ENCODE peak calls at places on chromosomes 2 and 18, in eight cellular contexts. One of them, this sample, is unnamed.

GRCh38 chr2:104262714-104263113 is 591.2 kb upstream of the POU3F3 start:
- DNase-seq in mesendoderm: no peak
- DNase-seq in fibroblast of mammary gland: no peak
- DNase-seq in stimulated activated CD4-positive, alpha-beta T cell treated with anti-CD3 and anti-CD28 coated beads, Interleukin-1b, Interleukin-23, amount 100 ng/mL, for 24 hours: no peak
- DNase-seq in NCI-H1694: no peak
- DNase-seq in NCI-H2081: no peak
- DNase-seq in lower lobe of right lung: no peak
- DNase-seq in D721Med: no peak
- DNase-seq in this sample: no peak

GRCh38 chr2:152558174-152559091 is 158.8 kb downstream of the PRPF40A start:
- DNase-seq in mesendoderm: no peak
- DNase-seq in fibroblast of mammary gland: peak; percentile 97
- DNase-seq in stimulated activated CD4-positive, alpha-beta T cell treated with anti-CD3 and anti-CD28 coated beads, Interleukin-1b, Interleukin-23, amount 100 ng/mL, for 24 hours: no peak
- DNase-seq in NCI-H1694: peak; percentile 65
- DNase-seq in NCI-H2081: no peak
- DNase-seq in lower lobe of right lung: no peak
- DNase-seq in D721Med: no peak
- DNase-seq in this sample: no peak

GRCh38 chr2:78999410-78999809 is 26.1 kb upstream of the REG3G start:
- DNase-seq in mesendoderm: no peak
- DNase-seq in fibroblast of mammary gland: peak; percentile 15
- DNase-seq in stimulated activated CD4-positive, alpha-beta T cell treated with anti-CD3 and anti-CD28 coated beads, Interleukin-1b, Interleukin-23, amount 100 ng/mL, for 24 hours: no peak
- DNase-seq in NCI-H1694: peak; percentile 10
- DNase-seq in NCI-H2081: peak; percentile 29
- DNase-seq in lower lobe of right lung: no peak
- DNase-seq in D721Med: no peak
- DNase-seq in this sample: no peak

GRCh38 chr2:25586726-25587144 is 86.6 kb downstream of the DTNB start:
- DNase-seq in mesendoderm: no peak
- DNase-seq in fibroblast of mammary gland: peak; percentile 9
- DNase-seq in stimulated activated CD4-positive, alpha-beta T cell treated with anti-CD3 and anti-CD28 coated beads, Interleukin-1b, Interleukin-23, amount 100 ng/mL, for 24 hours: no peak
- DNase-seq in NCI-H1694: peak; percentile 84
- DNase-seq in NCI-H2081: no peak
- DNase-seq in lower lobe of right lung: no peak
- DNase-seq in D721Med: no peak
- DNase-seq in this sample: no peak

GRCh38 chr2:138763971-138764370 is 16.2 kb downstream of the NXPH2 start:
- DNase-seq in mesendoderm: no peak
- DNase-seq in fibroblast of mammary gland: no peak
- DNase-seq in stimulated activated CD4-positive, alpha-beta T cell treated with anti-CD3 and anti-CD28 coated beads, Interleukin-1b, Interleukin-23, amount 100 ng/mL, for 24 hours: no peak
- DNase-seq in NCI-H1694: no peak
- DNase-seq in NCI-H2081: no peak
- DNase-seq in lower lobe of right lung: no peak
- DNase-seq in D721Med: no peak
- DNase-seq in this sample: no peak

GRCh38 chr2:146444085-146444484 is 1400.7 kb upstream of the ACVR2A start:
- DNase-seq in mesendoderm: no peak
- DNase-seq in fibroblast of mammary gland: no peak
- DNase-seq in stimulated activated CD4-positive, alpha-beta T cell treated with anti-CD3 and anti-CD28 coated beads, Interleukin-1b, Interleukin-23, amount 100 ng/mL, for 24 hours: no peak
- DNase-seq in NCI-H1694: no peak
- DNase-seq in NCI-H2081: no peak
- DNase-seq in lower lobe of right lung: no peak
- DNase-seq in D721Med: no peak
- DNase-seq in this sample: no peak

GRCh38 chr18:77622009-77622692 is 372.5 kb downstream of the GALR1 start:
- DNase-seq in mesendoderm: no peak
- DNase-seq in fibroblast of mammary gland: peak; percentile 6
- DNase-seq in stimulated activated CD4-positive, alpha-beta T cell treated with anti-CD3 and anti-CD28 coated beads, Interleukin-1b, Interleukin-23, amount 100 ng/mL, for 24 hours: no peak
- DNase-seq in NCI-H1694: no peak
- DNase-seq in NCI-H2081: peak; percentile 51
- DNase-seq in lower lobe of right lung: no peak
- DNase-seq in D721Med: no peak
- DNase-seq in this sample: no peak

GRCh38 chr2:237254369-237254861 is 159.5 kb downstream of the COL6A3 start:
- DNase-seq in mesendoderm: no peak
- DNase-seq in fibroblast of mammary gland: peak; percentile 93
- DNase-seq in stimulated activated CD4-positive, alpha-beta T cell treated with anti-CD3 and anti-CD28 coated beads, Interleukin-1b, Interleukin-23, amount 100 ng/mL, for 24 hours: no peak
- DNase-seq in NCI-H1694: no peak
- DNase-seq in NCI-H2081: no peak
- DNase-seq in lower lobe of right lung: no peak
- DNase-seq in D721Med: no peak
- DNase-seq in this sample: no peak

GRCh38 chr18:35585608-35586007 is 4.1 kb downstream of the GALNT1 start:
- DNase-seq in mesendoderm: no peak
- DNase-seq in fibroblast of mammary gland: no peak
- DNase-seq in stimulated activated CD4-positive, alpha-beta T cell treated with anti-CD3 and anti-CD28 coated beads, Interleukin-1b, Interleukin-23, amount 100 ng/mL, for 24 hours: no peak
- DNase-seq in NCI-H1694: no peak
- DNase-seq in NCI-H2081: no peak
- DNase-seq in lower lobe of right lung: no peak
- DNase-seq in D721Med: no peak
- DNase-seq in this sample: no peak

GRCh38 chr2:88590998-88591613 is 36.2 kb downstream of the EIF2AK3 start:
- DNase-seq in mesendoderm: peak; percentile 77
- DNase-seq in fibroblast of mammary gland: peak; percentile 73
- DNase-seq in stimulated activated CD4-positive, alpha-beta T cell treated with anti-CD3 and anti-CD28 coated beads, Interleukin-1b, Interleukin-23, amount 100 ng/mL, for 24 hours: no peak
- DNase-seq in NCI-H1694: peak; percentile 27
- DNase-seq in NCI-H2081: peak; percentile 63
- DNase-seq in lower lobe of right lung: no peak
- DNase-seq in D721Med: peak; percentile 14
- DNase-seq in this sample: peak; percentile 21

GRCh38 chr2:98269274-98269673 is 77.0 kb upstream of the CNGA3 start:
- DNase-seq in mesendoderm: peak; percentile 86
- DNase-seq in fibroblast of mammary gland: peak; percentile 62
- DNase-seq in stimulated activated CD4-positive, alpha-beta T cell treated with anti-CD3 and anti-CD28 coated beads, Interleukin-1b, Interleukin-23, amount 100 ng/mL, for 24 hours: no peak
- DNase-seq in NCI-H1694: peak; percentile 44
- DNase-seq in NCI-H2081: peak; percentile 55
- DNase-seq in lower lobe of right lung: no peak
- DNase-seq in D721Med: no peak
- DNase-seq in this sample: no peak

GRCh38 chr2:238143239-238143951 is 4.9 kb downstream of the KLHL30 start:
- DNase-seq in mesendoderm: no peak
- DNase-seq in fibroblast of mammary gland: peak; percentile 33
- DNase-seq in stimulated activated CD4-positive, alpha-beta T cell treated with anti-CD3 and anti-CD28 coated beads, Interleukin-1b, Interleukin-23, amount 100 ng/mL, for 24 hours: no peak
- DNase-seq in NCI-H1694: no peak
- DNase-seq in NCI-H2081: no peak
- DNase-seq in lower lobe of right lung: no peak
- DNase-seq in D721Med: no peak
- DNase-seq in this sample: no peak

GRCh38 chr2:172398444-172398843 is 28.9 kb upstream of the ITGA6 start:
- DNase-seq in mesendoderm: peak; percentile 56
- DNase-seq in fibroblast of mammary gland: no peak
- DNase-seq in stimulated activated CD4-positive, alpha-beta T cell treated with anti-CD3 and anti-CD28 coated beads, Interleukin-1b, Interleukin-23, amount 100 ng/mL, for 24 hours: no peak
- DNase-seq in NCI-H1694: no peak
- DNase-seq in NCI-H2081: no peak
- DNase-seq in lower lobe of right lung: no peak
- DNase-seq in D721Med: no peak
- DNase-seq in this sample: no peak

GRCh38 chr2:137775529-137775928 is 188.7 kb upstream of the HNMT start:
- DNase-seq in mesendoderm: no peak
- DNase-seq in fibroblast of mammary gland: no peak
- DNase-seq in stimulated activated CD4-positive, alpha-beta T cell treated with anti-CD3 and anti-CD28 coated beads, Interleukin-1b, Interleukin-23, amount 100 ng/mL, for 24 hours: no peak
- DNase-seq in NCI-H1694: no peak
- DNase-seq in NCI-H2081: no peak
- DNase-seq in lower lobe of right lung: no peak
- DNase-seq in D721Med: no peak
- DNase-seq in this sample: no peak

GRCh38 chr18:22268641-22269128 is 99.3 kb downstream of the GATA6 start:
- DNase-seq in mesendoderm: no peak
- DNase-seq in fibroblast of mammary gland: no peak
- DNase-seq in stimulated activated CD4-positive, alpha-beta T cell treated with anti-CD3 and anti-CD28 coated beads, Interleukin-1b, Interleukin-23, amount 100 ng/mL, for 24 hours: no peak
- DNase-seq in NCI-H1694: no peak
- DNase-seq in NCI-H2081: peak; percentile 50
- DNase-seq in lower lobe of right lung: no peak
- DNase-seq in D721Med: no peak
- DNase-seq in this sample: no peak

GRCh38 chr18:676069-676468 is 18.6 kb downstream of the TYMS start:
- DNase-seq in mesendoderm: no peak
- DNase-seq in fibroblast of mammary gland: no peak
- DNase-seq in stimulated activated CD4-positive, alpha-beta T cell treated with anti-CD3 and anti-CD28 coated beads, Interleukin-1b, Interleukin-23, amount 100 ng/mL, for 24 hours: no peak
- DNase-seq in NCI-H1694: no peak
- DNase-seq in NCI-H2081: no peak
- DNase-seq in lower lobe of right lung: no peak
- DNase-seq in D721Med: no peak
- DNase-seq in this sample: no peak

GRCh38 chr2:218362606-218363005 is 5.9 kb downstream of the CATIP start:
- DNase-seq in mesendoderm: no peak
- DNase-seq in fibroblast of mammary gland: no peak
- DNase-seq in stimulated activated CD4-positive, alpha-beta T cell treated with anti-CD3 and anti-CD28 coated beads, Interleukin-1b, Interleukin-23, amount 100 ng/mL, for 24 hours: no peak
- DNase-seq in NCI-H1694: no peak
- DNase-seq in NCI-H2081: no peak
- DNase-seq in lower lobe of right lung: peak; percentile 24
- DNase-seq in D721Med: no peak
- DNase-seq in this sample: no peak

GRCh38 chr2:6556755-6557154 is 309.0 kb downstream of the CMPK2 start:
- DNase-seq in mesendoderm: peak; percentile 75
- DNase-seq in fibroblast of mammary gland: peak; percentile 0
- DNase-seq in stimulated activated CD4-positive, alpha-beta T cell treated with anti-CD3 and anti-CD28 coated beads, Interleukin-1b, Interleukin-23, amount 100 ng/mL, for 24 hours: no peak
- DNase-seq in NCI-H1694: no peak
- DNase-seq in NCI-H2081: no peak
- DNase-seq in lower lobe of right lung: no peak
- DNase-seq in D721Med: no peak
- DNase-seq in this sample: no peak

GRCh38 chr18:8001711-8002110 is 434.6 kb downstream of the PTPRM start:
- DNase-seq in mesendoderm: no peak
- DNase-seq in fibroblast of mammary gland: peak; percentile 56
- DNase-seq in stimulated activated CD4-positive, alpha-beta T cell treated with anti-CD3 and anti-CD28 coated beads, Interleukin-1b, Interleukin-23, amount 100 ng/mL, for 24 hours: no peak
- DNase-seq in NCI-H1694: no peak
- DNase-seq in NCI-H2081: no peak
- DNase-seq in lower lobe of right lung: no peak
- DNase-seq in D721Med: no peak
- DNase-seq in this sample: no peak

GRCh38 chr2:137000790-137001189 is 235.4 kb downstream of the THSD7B start:
- DNase-seq in mesendoderm: no peak
- DNase-seq in fibroblast of mammary gland: no peak
- DNase-seq in stimulated activated CD4-positive, alpha-beta T cell treated with anti-CD3 and anti-CD28 coated beads, Interleukin-1b, Interleukin-23, amount 100 ng/mL, for 24 hours: no peak
- DNase-seq in NCI-H1694: no peak
- DNase-seq in NCI-H2081: peak; percentile 69
- DNase-seq in lower lobe of right lung: no peak
- DNase-seq in D721Med: no peak
- DNase-seq in this sample: no peak

GRCh38 chr2:129716781-129717559 is 262.5 kb upstream of the RAB6C start:
- DNase-seq in mesendoderm: peak; percentile 37
- DNase-seq in fibroblast of mammary gland: no peak
- DNase-seq in stimulated activated CD4-positive, alpha-beta T cell treated with anti-CD3 and anti-CD28 coated beads, Interleukin-1b, Interleukin-23, amount 100 ng/mL, for 24 hours: no peak
- DNase-seq in NCI-H1694: no peak
- DNase-seq in NCI-H2081: no peak
- DNase-seq in lower lobe of right lung: no peak
- DNase-seq in D721Med: no peak
- DNase-seq in this sample: no peak

GRCh38 chr2:219071189-219071816 is 10.6 kb upstream of the IHH start:
- DNase-seq in mesendoderm: no peak
- DNase-seq in fibroblast of mammary gland: peak; percentile 55
- DNase-seq in stimulated activated CD4-positive, alpha-beta T cell treated with anti-CD3 and anti-CD28 coated beads, Interleukin-1b, Interleukin-23, amount 100 ng/mL, for 24 hours: no peak
- DNase-seq in NCI-H1694: no peak
- DNase-seq in NCI-H2081: no peak
- DNase-seq in lower lobe of right lung: no peak
- DNase-seq in D721Med: no peak
- DNase-seq in this sample: no peak

GRCh38 chr2:18684202-18685040 is 95.1 kb upstream of the NT5C1B start:
- DNase-seq in mesendoderm: no peak
- DNase-seq in fibroblast of mammary gland: peak; percentile 18
- DNase-seq in stimulated activated CD4-positive, alpha-beta T cell treated with anti-CD3 and anti-CD28 coated beads, Interleukin-1b, Interleukin-23, amount 100 ng/mL, for 24 hours: no peak
- DNase-seq in NCI-H1694: no peak
- DNase-seq in NCI-H2081: no peak
- DNase-seq in lower lobe of right lung: no peak
- DNase-seq in D721Med: no peak
- DNase-seq in this sample: no peak

GRCh38 chr2:60958800-60959199 is 58.7 kb upstream of the PEX13 start:
- DNase-seq in mesendoderm: no peak
- DNase-seq in fibroblast of mammary gland: peak; percentile 60
- DNase-seq in stimulated activated CD4-positive, alpha-beta T cell treated with anti-CD3 and anti-CD28 coated beads, Interleukin-1b, Interleukin-23, amount 100 ng/mL, for 24 hours: no peak
- DNase-seq in NCI-H1694: no peak
- DNase-seq in NCI-H2081: no peak
- DNase-seq in lower lobe of right lung: no peak
- DNase-seq in D721Med: no peak
- DNase-seq in this sample: no peak

GRCh38 chr2:99496021-99496420 is 6.2 kb upstream of the REV1 start:
- DNase-seq in mesendoderm: no peak
- DNase-seq in fibroblast of mammary gland: no peak
- DNase-seq in stimulated activated CD4-positive, alpha-beta T cell treated with anti-CD3 and anti-CD28 coated beads, Interleukin-1b, Interleukin-23, amount 100 ng/mL, for 24 hours: no peak
- DNase-seq in NCI-H1694: no peak
- DNase-seq in NCI-H2081: no peak
- DNase-seq in lower lobe of right lung: no peak
- DNase-seq in D721Med: no peak
- DNase-seq in this sample: no peak

GRCh38 chr2:159202568-159203071 is 83.9 kb downstream of the WDSUB1 start:
- DNase-seq in mesendoderm: peak; percentile 94
- DNase-seq in fibroblast of mammary gland: peak; percentile 99
- DNase-seq in stimulated activated CD4-positive, alpha-beta T cell treated with anti-CD3 and anti-CD28 coated beads, Interleukin-1b, Interleukin-23, amount 100 ng/mL, for 24 hours: no peak
- DNase-seq in NCI-H1694: peak; percentile 95
- DNase-seq in NCI-H2081: no peak
- DNase-seq in lower lobe of right lung: no peak
- DNase-seq in D721Med: no peak
- DNase-seq in this sample: no peak

GRCh38 chr2:199503148-199503547 is 45.4 kb upstream of the SATB2 start:
- DNase-seq in mesendoderm: no peak
- DNase-seq in fibroblast of mammary gland: no peak
- DNase-seq in stimulated activated CD4-positive, alpha-beta T cell treated with anti-CD3 and anti-CD28 coated beads, Interleukin-1b, Interleukin-23, amount 100 ng/mL, for 24 hours: no peak
- DNase-seq in NCI-H1694: no peak
- DNase-seq in NCI-H2081: no peak
- DNase-seq in lower lobe of right lung: no peak
- DNase-seq in D721Med: no peak
- DNase-seq in this sample: no peak

GRCh38 chr2:144860421-144860820 is 340.5 kb upstream of the ZEB2 start:
- DNase-seq in mesendoderm: no peak
- DNase-seq in fibroblast of mammary gland: no peak
- DNase-seq in stimulated activated CD4-positive, alpha-beta T cell treated with anti-CD3 and anti-CD28 coated beads, Interleukin-1b, Interleukin-23, amount 100 ng/mL, for 24 hours: no peak
- DNase-seq in NCI-H1694: no peak
- DNase-seq in NCI-H2081: no peak
- DNase-seq in lower lobe of right lung: no peak
- DNase-seq in D721Med: no peak
- DNase-seq in this sample: no peak

GRCh38 chr18:49898421-49898820 is 85.1 kb upstream of the ACAA2 start:
- DNase-seq in mesendoderm: peak; percentile 75
- DNase-seq in fibroblast of mammary gland: peak; percentile 77
- DNase-seq in stimulated activated CD4-positive, alpha-beta T cell treated with anti-CD3 and anti-CD28 coated beads, Interleukin-1b, Interleukin-23, amount 100 ng/mL, for 24 hours: peak; percentile 16
- DNase-seq in NCI-H1694: no peak
- DNase-seq in NCI-H2081: no peak
- DNase-seq in lower lobe of right lung: no peak
- DNase-seq in D721Med: no peak
- DNase-seq in this sample: peak; percentile 10

GRCh38 chr2:192480984-192481383 is 286.3 kb upstream of the TMEFF2 start:
- DNase-seq in mesendoderm: no peak
- DNase-seq in fibroblast of mammary gland: no peak
- DNase-seq in stimulated activated CD4-positive, alpha-beta T cell treated with anti-CD3 and anti-CD28 coated beads, Interleukin-1b, Interleukin-23, amount 100 ng/mL, for 24 hours: no peak
- DNase-seq in NCI-H1694: no peak
- DNase-seq in NCI-H2081: no peak
- DNase-seq in lower lobe of right lung: no peak
- DNase-seq in D721Med: no peak
- DNase-seq in this sample: no peak

GRCh38 chr2:12169060-12169406 is 422.6 kb downstream of the LPIN1 start:
- DNase-seq in mesendoderm: no peak
- DNase-seq in fibroblast of mammary gland: peak; percentile 94
- DNase-seq in stimulated activated CD4-positive, alpha-beta T cell treated with anti-CD3 and anti-CD28 coated beads, Interleukin-1b, Interleukin-23, amount 100 ng/mL, for 24 hours: no peak
- DNase-seq in NCI-H1694: no peak
- DNase-seq in NCI-H2081: no peak
- DNase-seq in lower lobe of right lung: no peak
- DNase-seq in D721Med: no peak
- DNase-seq in this sample: no peak

GRCh38 chr2:152460567-152460966 is 125.6 kb downstream of the FMNL2 start:
- DNase-seq in mesendoderm: no peak
- DNase-seq in fibroblast of mammary gland: no peak
- DNase-seq in stimulated activated CD4-positive, alpha-beta T cell treated with anti-CD3 and anti-CD28 coated beads, Interleukin-1b, Interleukin-23, amount 100 ng/mL, for 24 hours: no peak
- DNase-seq in NCI-H1694: no peak
- DNase-seq in NCI-H2081: no peak
- DNase-seq in lower lobe of right lung: no peak
- DNase-seq in D721Med: no peak
- DNase-seq in this sample: no peak

GRCh38 chr2:100068395-100068794 is 74.0 kb downstream of the AFF3 start:
- DNase-seq in mesendoderm: no peak
- DNase-seq in fibroblast of mammary gland: no peak
- DNase-seq in stimulated activated CD4-positive, alpha-beta T cell treated with anti-CD3 and anti-CD28 coated beads, Interleukin-1b, Interleukin-23, amount 100 ng/mL, for 24 hours: no peak
- DNase-seq in NCI-H1694: no peak
- DNase-seq in NCI-H2081: no peak
- DNase-seq in lower lobe of right lung: no peak
- DNase-seq in D721Med: no peak
- DNase-seq in this sample: no peak

GRCh38 chr2:201936817-201937216 is 96.8 kb upstream of the FZD7 start:
- DNase-seq in mesendoderm: no peak
- DNase-seq in fibroblast of mammary gland: no peak
- DNase-seq in stimulated activated CD4-positive, alpha-beta T cell treated with anti-CD3 and anti-CD28 coated beads, Interleukin-1b, Interleukin-23, amount 100 ng/mL, for 24 hours: no peak
- DNase-seq in NCI-H1694: no peak
- DNase-seq in NCI-H2081: no peak
- DNase-seq in lower lobe of right lung: no peak
- DNase-seq in D721Med: no peak
- DNase-seq in this sample: no peak

This sample was measured in activated CD4-positive, CD25-positive, alpha-beta regulatory T cell treated with anti-CD3 and anti-CD28 coated beads, Interleukin-2, amount 50 U/mL, for 16 hours.